ENCODE peak calls at places on chromosomes 2 and 18, in six cellular contexts. Z is A549, L is H1, M is K562, I is HepG2, P is SK-N-SH. X is an unnamed sample.

GRCh38 chr2:224518806-224519580 is 66.2 kb downstream of the CUL3 start:
- DNase-seq in I (no peak), Z (no peak), M (no peak), P (no peak), L (no peak), X (no peak)

GRCh38 chr2:207474871-207475485 is 54.8 kb upstream of the CREB1 start:
- DNase-seq in Z (peak), M (peak), I (peak), L (no peak), P (peak), X (no peak)

GRCh38 chr18:47149457-47150028 is 757 bp downstream of the HDHD2 start:
- DNase-seq in I (peak), M (peak), L (no peak), Z (peak), P (peak), X (no peak)

GRCh38 chr2:27878825-27879224 is 11.4 kb downstream of the RBKS start:
- DNase-seq in I (no peak), M (no peak), P (no peak), Z (no peak), L (no peak), X (no peak)

GRCh38 chr18:79139206-79139605 is 70.0 kb downstream of the ATP9B start:
- DNase-seq in I (no peak), M (no peak), Z (no peak), L (no peak), P (no peak), X (no peak)

GRCh38 chr2:8132371-8132831 is 549.5 kb upstream of the ID2 start:
- DNase-seq in Z (no peak), M (no peak), P (no peak), I (no peak), L (no peak), X (no peak)

GRCh38 chr2:176096986-176097819 is 2.4 kb upstream of the HOXD12 start:
- DNase-seq in P (peak), Z (peak), M (peak), L (peak), I (peak), X (no peak)

GRCh38 chr2:46956981-46957531 is 41.5 kb upstream of the MCFD2 start:
- DNase-seq in L (no peak), Z (no peak), I (no peak), M (no peak), P (no peak), X (no peak)

GRCh38 chr2:128607981-128608506 is 289.4 kb upstream of the HS6ST1 start:
- DNase-seq in Z (no peak), L (no peak), M (no peak), P (peak), I (no peak), X (no peak)

GRCh38 chr2:38218583-38218982 is 142.6 kb upstream of the CYP1B1 start:
- DNase-seq in L (no peak), P (peak), I (no peak), M (no peak), Z (no peak), X (no peak)

GRCh38 chr2:202109737-202110184 is 36.7 kb downstream of the KIAA2012 start:
- DNase-seq in P (no peak), M (no peak), Z (no peak), I (no peak), L (no peak), X (no peak)

GRCh38 chr2:208643145-208643544 is 236.6 kb downstream of the PTH2R start:
- DNase-seq in Z (no peak), M (no peak), P (no peak), L (no peak), I (no peak), X (no peak)

GRCh38 chr2:22037274-22037673 is 913.5 kb downstream of the TDRD15 start:
- DNase-seq in P (no peak), Z (no peak), L (no peak), M (no peak), I (no peak), X (no peak)

GRCh38 chr2:235493775-235494715 is at the start of gene AGAP1:
- DNase-seq in Z (peak), P (peak), M (peak), L (peak), I (peak), X (no peak)

GRCh38 chr2:215826838-215827441 is 186.4 kb downstream of the MREG start:
- DNase-seq in Z (peak), I (peak), L (no peak), M (no peak), P (no peak), X (no peak)

GRCh38 chr2:212905640-212906201 is 245.7 kb downstream of the IKZF2 start:
- DNase-seq in P (no peak), Z (peak), M (no peak), L (no peak), I (no peak), X (no peak)

GRCh38 chr2:223042704-223043118 is 9.3 kb upstream of the KCNE4 start:
- DNase-seq in P (no peak), Z (peak), M (no peak), L (no peak), I (no peak), X (no peak)

GRCh38 chr2:137715731-137716191 is 248.5 kb upstream of the HNMT start:
- DNase-seq in P (no peak), I (no peak), M (no peak), Z (no peak), L (no peak), X (no peak)

GRCh38 chr2:234823877-234824376 is 127.9 kb upstream of the SH3BP4 start:
- DNase-seq in I (peak), M (no peak), Z (peak), P (no peak), L (no peak), X (no peak)

GRCh38 chr2:21250693-21251092 is 126.9 kb downstream of the TDRD15 start:
- DNase-seq in L (no peak), Z (no peak), I (no peak), P (no peak), M (no peak), X (no peak)

DNA sequence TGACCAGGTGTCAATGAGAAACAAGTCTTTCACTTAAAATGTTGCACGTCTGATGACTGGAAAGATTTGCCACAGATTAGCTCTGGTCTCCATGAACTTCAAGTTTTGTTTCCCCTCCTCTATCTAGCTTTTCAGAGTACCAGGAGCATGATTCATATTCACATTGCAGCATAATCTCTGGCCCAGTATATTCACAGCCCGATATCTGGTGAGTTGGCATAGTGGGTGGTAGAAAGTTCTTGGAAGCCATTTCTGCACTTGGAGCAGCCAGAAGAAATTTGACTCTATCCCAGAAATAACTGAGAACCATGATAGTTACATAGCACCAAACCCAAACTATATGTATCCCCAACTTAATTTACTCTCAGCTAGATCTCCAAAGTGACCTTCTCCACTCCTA is 503.9 kb downstream of the PID1 start:
- DNase-seq in I (no peak), P (no peak), L (no peak), M (no peak), Z (no peak), X (no peak)
- TF ChIP-seq CHD2 in I (no peak), P (no peak), L (no peak), M (no peak), Z (no peak), X (no peak)

DNA sequence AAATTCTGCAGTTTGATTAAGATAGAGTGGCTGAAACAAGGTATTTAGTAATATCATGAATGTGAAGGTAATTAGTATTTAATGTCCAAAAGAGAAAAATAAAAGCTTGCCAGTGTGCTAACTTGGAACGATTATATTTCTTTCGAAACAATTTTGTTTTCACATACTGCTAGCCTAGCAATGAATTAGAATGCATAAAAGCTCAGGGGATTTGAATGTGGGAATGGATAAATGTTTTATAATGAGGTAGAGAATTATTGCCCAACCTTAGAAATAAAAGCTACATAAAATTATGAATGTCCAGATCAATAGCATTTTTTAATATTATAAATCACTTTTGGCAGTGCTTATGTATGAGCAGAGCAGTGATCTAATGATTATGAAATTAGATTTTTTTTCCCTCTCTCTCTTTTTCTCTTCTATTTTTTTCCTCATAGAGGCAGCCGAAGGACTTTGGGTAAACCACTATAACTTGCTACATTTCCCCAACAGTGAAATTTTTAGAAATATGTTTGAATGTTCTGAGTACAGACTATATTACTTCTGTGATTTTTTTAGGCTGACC is 75.5 kb downstream of the PLCL1 start:
- DNase-seq in P (no peak), Z (no peak), M (no peak), I (no peak), L (no peak), X (no peak)
- H3K4me3 ChIP-seq in P (no peak), Z (no peak), M (no peak), I (no peak), L (no peak), X (no peak)

GRCh38 chr2:127530245-127531132 is 4.2 kb upstream of the IWS1 start:
- DNase-seq in I (no peak), P (no peak), L (no peak), Z (peak), M (no peak), X (no peak)
- TF ChIP-seq CHD2 in I (no peak), P (no peak), L (no peak), Z (no peak), M (no peak), X (no peak)

GRCh38 chr2:86770816-86771215 is 19.9 kb downstream of the CD8A start:
- DNase-seq in I (no peak), Z (no peak), L (no peak), M (no peak), P (no peak), X (no peak)

GRCh38 chr2:86776532-86776931 is 14.2 kb downstream of the CD8A start:
- DNase-seq in I (no peak), L (no peak), Z (no peak), M (no peak), P (no peak), X (no peak)

GRCh38 chr2:86772626-86773025 is 18.1 kb downstream of the CD8A start:
- DNase-seq in I (no peak), P (no peak), Z (no peak), L (no peak), M (no peak), X (no peak)

GRCh38 chr2:86775323-86775722 is 15.4 kb downstream of the CD8A start:
- DNase-seq in P (no peak), Z (no peak), M (no peak), I (no peak), L (no peak), X (no peak)

DNA sequence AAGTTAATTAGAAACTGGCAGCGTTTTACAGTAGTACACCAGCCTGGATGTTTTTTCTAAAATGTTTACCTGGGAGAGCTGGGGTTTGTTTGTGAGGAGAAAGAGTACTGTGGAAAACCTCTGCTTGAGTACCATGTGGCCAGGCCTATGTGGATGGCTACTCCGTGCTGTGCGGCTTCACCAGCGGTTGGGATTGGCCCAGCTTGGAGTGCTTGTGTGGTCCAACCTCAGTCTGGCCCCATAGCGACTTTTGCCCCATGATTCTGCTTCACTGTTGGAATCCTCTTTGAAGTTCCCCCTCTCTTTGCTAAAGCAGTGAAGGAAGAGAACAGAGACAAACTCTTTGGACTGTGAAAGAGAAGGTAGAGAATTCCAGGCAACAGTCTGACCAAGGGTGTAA is 15.9 kb downstream of the CD8A start:
- DNase-seq in P (no peak), L (no peak), M (no peak), I (no peak), Z (no peak), X (no peak)
- H3K4me3 ChIP-seq in P (no peak), L (no peak), M (no peak), I (no peak), Z (no peak), X (no peak)

GRCh38 chr2:11028407-11028916 is 116.7 kb downstream of the KCNF1 start:
- DNase-seq in P (no peak), Z (no peak), I (no peak), L (no peak), M (no peak), X (no peak)

GRCh38 chr2:11030909-11031308 is 119.2 kb downstream of the KCNF1 start:
- DNase-seq in M (no peak), P (no peak), I (no peak), L (no peak), Z (no peak), X (no peak)

GRCh38 chr2:11027195-11027594 is 115.5 kb downstream of the KCNF1 start:
- DNase-seq in Z (no peak), M (no peak), I (no peak), P (no peak), L (no peak), X (no peak)

GRCh38 chr2:11026286-11026921 is 114.7 kb downstream of the KCNF1 start:
- DNase-seq in I (no peak), M (no peak), L (no peak), P (no peak), Z (no peak), X (no peak)

DNA sequence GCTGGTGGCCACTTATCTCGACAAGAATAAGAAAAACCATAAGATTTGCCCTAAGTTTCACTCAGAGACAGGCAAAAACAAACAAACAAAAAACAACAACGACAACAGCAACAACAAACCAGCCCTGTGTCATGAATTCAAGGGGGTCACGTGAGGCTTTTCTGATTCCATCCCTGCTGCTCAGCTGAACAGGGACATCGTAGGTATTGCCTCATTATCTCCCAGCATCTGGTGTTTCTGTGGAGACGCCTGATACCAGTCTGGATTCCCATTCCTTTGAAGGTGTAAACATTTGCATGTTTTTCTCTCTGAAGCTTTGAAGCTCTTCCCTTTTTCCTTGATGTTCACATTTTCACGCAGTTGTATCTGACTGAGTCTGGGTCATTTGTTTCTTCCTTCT is 117.4 kb downstream of the KCNF1 start:
- DNase-seq in Z (no peak), L (no peak), M (no peak), P (no peak), I (no peak), X (no peak)
- TF ChIP-seq CHD2 in Z (no peak), L (no peak), M (no peak), P (no peak), I (no peak), X (no peak)

DNA sequence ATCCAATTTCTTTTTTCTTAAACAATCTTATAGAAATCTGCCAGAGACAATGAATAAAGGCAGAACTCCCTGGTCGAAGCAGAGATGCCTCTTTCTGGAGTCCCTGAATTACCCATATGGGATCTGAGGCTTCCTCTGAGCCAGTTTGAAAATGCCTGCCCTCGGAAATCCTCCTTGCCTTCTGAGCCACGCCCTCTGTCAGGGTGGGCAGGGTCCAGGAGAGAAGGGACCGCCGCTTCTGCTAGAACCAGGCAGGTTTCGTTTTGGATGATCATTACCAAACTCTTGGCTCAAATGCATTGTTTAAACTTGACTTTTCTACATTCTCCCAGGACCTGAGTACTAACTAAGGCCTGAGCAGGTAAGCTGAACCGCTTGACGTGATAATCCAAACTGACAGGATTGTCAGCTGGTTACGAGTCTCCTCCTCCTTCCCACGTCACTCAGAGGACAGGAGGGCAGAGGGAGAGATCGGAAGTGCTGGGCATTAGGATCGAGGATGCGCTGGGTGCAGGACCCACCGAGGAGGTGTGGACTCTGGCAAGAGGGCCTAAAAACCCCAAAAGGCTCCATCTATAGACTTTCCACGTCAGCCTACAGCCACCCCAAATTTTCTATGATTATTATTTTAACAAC is 128.4 kb downstream of the KLHL29 start:
- DNase-seq in P (no peak), I (no peak), M (no peak), L (no peak), Z (no peak), X (no peak)
- H3K4me3 ChIP-seq in P (no peak), I (no peak), M (no peak), L (no peak), Z (no peak), X (no peak)

GRCh38 chr18:54805571-54806334 is 22.5 kb upstream of the RAB27B start:
- DNase-seq in M (peak), P (peak), I (peak), Z (peak), L (no peak), X (no peak)
- TF ChIP-seq CHD2 in M (no peak), P (peak), I (no peak), Z (no peak), L (no peak), X (no peak)

GRCh38 chr18:11005528-11005927 is 143.8 kb downstream of the PIEZO2 start:
- DNase-seq in P (no peak), M (no peak), L (no peak), Z (peak), I (peak), X (peak)
- H3K4me3 ChIP-seq in P (no peak), M (no peak), L (no peak), Z (no peak), I (peak), X (no peak)

GRCh38 chr2:233699424-233700027 is 6.8 kb downstream of the UGT1A6 start:
- DNase-seq in L (no peak), Z (no peak), M (no peak), P (no peak), I (no peak), X (no peak)
- TF ChIP-seq CHD2 in L (no peak), Z (no peak), M (no peak), P (no peak), I (no peak), X (no peak)

X was measured in GM12878.